ENCODE peak calls at places on chromosomes 4 and X, in five cellular contexts. V is transverse colon, G is OCI-LY7, O is tibial artery, B is suprapubic skin. R is an unnamed sample.

GRCh38 chr4:10582059-10582686 is 102.4 kb downstream of the CLNK start:
- DNase-seq in V (peak; percentile 36), G (peak; percentile 22), O (no peak), B (no peak), R (no peak)

GRCh38 chr4:75557696-75558095 is 1.8 kb downstream of the ODAPH start:
- DNase-seq in V (no peak), G (no peak), O (no peak), B (no peak), R (no peak)

GRCh38 chr4:145170209-145170608 is 10.2 kb downstream of the OTUD4 start:
- DNase-seq in V (no peak), G (no peak), O (no peak), B (no peak), R (no peak)

GRCh38 chr4:47465008-47465407 is 1.5 kb upstream of the COMMD8 start:
- DNase-seq in V (no peak), G (peak; percentile 79), O (no peak), B (no peak), R (no peak)

GRCh38 chr4:8044699-8045098 is 105.0 kb upstream of the AFAP1 start:
- DNase-seq in V (peak; percentile 43), G (no peak), O (no peak), B (no peak), R (no peak)

GRCh38 chrX:77640702-77641101 is 145.3 kb downstream of the ATRX start:
- DNase-seq in V (no peak), G (no peak), O (no peak), B (no peak), R (no peak)

GRCh38 chr4:164894725-164895124 is 17.7 kb downstream of the APELA start:
- DNase-seq in V (no peak), G (no peak), O (no peak), B (no peak), R (no peak)

GRCh38 chr4:173490817-173491518 is 39.1 kb downstream of the HAND2 start:
- DNase-seq in V (no peak), G (no peak), O (peak; percentile 73), B (no peak), R (no peak)

GRCh38 chrX:107571296-107571998 is 56.9 kb upstream of the PRPS1 start:
- DNase-seq in V (no peak), G (no peak), O (no peak), B (no peak), R (no peak)

GRCh38 chrX:153351981-153352380 is 18.0 kb downstream of the ZNF275 start:
- DNase-seq in V (no peak), G (peak; percentile 75), O (no peak), B (no peak), R (no peak)

GRCh38 chr4:174324725-174325124 is 41.0 kb downstream of the CEP44 start:
- DNase-seq in V (no peak), G (no peak), O (no peak), B (no peak), R (no peak)

GRCh38 chr4:74768857-74769525 is 25.3 kb downstream of the BTC start:
- DNase-seq in V (no peak), G (no peak), O (no peak), B (no peak), R (no peak)

GRCh38 chr4:25350561-25350960 is 26.5 kb upstream of the ANAPC4 start:
- DNase-seq in V (no peak), G (no peak), O (no peak), B (no peak), R (no peak)

GRCh38 chr4:117096886-117097285 is 11.5 kb upstream of the TRAM1L1 start:
- DNase-seq in V (no peak), G (no peak), O (no peak), B (no peak), R (no peak)

GRCh38 chrX:107978707-107979307 is 3.4 kb downstream of the TEX13B start:
- DNase-seq in V (no peak), G (peak; percentile 5), O (no peak), B (no peak), R (peak; percentile 12)

GRCh38 chrX:1483843-1484637 is 31.3 kb upstream of the ASMTL start:
- DNase-seq in V (no peak), G (peak; percentile 76), O (no peak), B (peak; percentile 15), R (no peak)

GRCh38 chr4:53240573-53240972 is 125.3 kb downstream of the SCFD2 start:
- DNase-seq in V (no peak), G (no peak), O (no peak), B (no peak), R (no peak)

GRCh38 chr4:88674565-88674964 is 23.1 kb downstream of the NAP1L5 start:
- DNase-seq in V (no peak), G (no peak), O (no peak), B (no peak), R (no peak)

GRCh38 chrX:133543654-133544053 is 128.4 kb upstream of the GPC4 start:
- DNase-seq in V (no peak), G (no peak), O (no peak), B (no peak), R (no peak)

GRCh38 chr4:11149612-11150259 is 279.0 kb downstream of the HS3ST1 start:
- DNase-seq in V (no peak), G (no peak), O (no peak), B (no peak), R (no peak)

GRCh38 chr4:9870165-9870564 is 88.7 kb downstream of the DRD5 start:
- DNase-seq in V (no peak), G (no peak), O (no peak), B (no peak), R (no peak)

GRCh38 chrX:1384738-1385250 is 7.1 kb downstream of the SLC25A6 start:
- DNase-seq in V (no peak), G (no peak), O (peak; percentile 63), B (no peak), R (no peak)

GRCh38 chrX:46953137-46953527 is 40.9 kb downstream of the JADE3 start:
- DNase-seq in V (no peak), G (peak; percentile 17), O (no peak), B (no peak), R (no peak)

DNA sequence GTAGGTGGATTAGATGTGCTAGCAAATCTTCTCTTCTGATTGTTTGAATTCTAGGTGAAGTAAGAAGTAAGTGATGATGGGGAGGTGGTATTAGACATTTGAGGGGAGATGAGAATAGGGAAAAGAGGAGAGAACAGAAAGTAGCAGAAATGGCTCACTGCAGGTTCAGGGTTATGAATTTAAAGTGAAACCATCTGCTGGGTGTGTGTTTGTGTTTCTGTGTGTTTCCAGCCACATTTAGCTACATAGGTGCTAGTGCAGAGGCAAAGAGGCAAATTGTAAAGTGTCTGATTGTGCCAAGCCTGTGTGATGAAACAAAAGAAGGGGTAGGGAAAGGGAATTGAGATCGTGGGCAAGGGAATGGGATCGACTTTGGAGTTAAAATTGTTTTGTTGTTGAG is 50.6 kb downstream of the ZFX start:
- DNase-seq in V (no peak), G (no peak), O (no peak), B (no peak), R (no peak)
- H3K4me1 ChIP-seq in V (no peaks in the 10 kb centered on the region), G (no peaks in the 10 kb centered on the region), O (peaks cover 44% of the 10 kb centered on the region), B (peaks cover 7% of the 10 kb centered on the region), R (peaks cover 29% of the 10 kb centered on the region)

DNA sequence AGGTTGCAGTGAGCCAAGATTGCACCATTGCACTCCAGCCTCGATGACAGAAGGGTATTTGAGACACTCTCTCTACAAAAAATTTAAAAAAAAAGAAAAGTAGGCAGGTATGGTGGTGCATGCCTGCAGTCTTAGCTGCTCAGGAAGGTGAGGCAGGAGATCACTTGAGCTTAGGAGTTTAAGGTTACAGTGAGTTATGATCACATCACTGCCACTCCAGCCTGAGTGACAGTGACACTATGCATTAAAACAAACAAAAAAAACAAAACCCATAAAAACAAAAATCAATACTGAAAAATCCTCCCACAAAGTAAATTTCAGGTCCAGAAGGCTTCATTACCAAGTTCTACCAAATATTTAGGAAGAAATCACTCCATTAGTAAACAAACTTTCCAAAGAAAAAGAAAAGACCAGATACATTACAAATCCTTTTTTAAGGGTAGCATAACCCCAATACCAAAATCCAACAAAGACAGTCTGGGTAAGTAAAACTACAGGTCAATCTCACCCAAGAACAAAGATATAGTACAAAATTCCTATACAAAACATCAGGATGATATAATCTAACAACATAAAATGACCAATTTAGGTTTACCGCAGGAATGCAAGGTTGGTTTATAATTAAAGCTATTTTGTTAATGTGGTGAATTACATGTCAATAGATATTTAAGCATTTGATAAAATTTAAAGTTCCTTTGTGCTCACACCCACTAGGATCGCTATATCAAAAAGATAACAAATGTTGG is 11.7 kb downstream of the NELFA start:
- DNase-seq in V (no peak), G (no peak), O (no peak), B (no peak), R (no peak)
- H3K9me3 ChIP-seq in V (no peaks in the 10 kb centered on the region), G (peaks cover 27% of the 10 kb centered on the region), O (peaks cover 6% of the 10 kb centered on the region), B (peaks cover 5% of the 10 kb centered on the region), R (no peaks in the 10 kb centered on the region)

GRCh38 chr4:85952982-85953650 is 406.7 kb downstream of the MAPK10 start:
- DNase-seq in V (no peak), G (no peak), O (no peak), B (no peak), R (no peak)
- H3K4me3 ChIP-seq in V (no peak overlapping the region), G (no peak overlapping the region), O (no peak overlapping the region), B (no peak overlapping the region), R (no peak overlapping the region)

GRCh38 chrX:74218895-74219294 is 85.1 kb upstream of the ZCCHC13 start:
- DNase-seq in V (no peak), G (no peak), O (no peak), B (no peak), R (no peak)

GRCh38 chrX:74225111-74225510 is 78.9 kb upstream of the ZCCHC13 start:
- DNase-seq in V (no peak), G (no peak), O (no peak), B (no peak), R (no peak)

GRCh38 chrX:74220277-74220676 is 83.7 kb upstream of the ZCCHC13 start:
- DNase-seq in V (no peak), G (no peak), O (no peak), B (no peak), R (no peak)
- H3K4me1 ChIP-seq in V (no peaks in the 10 kb centered on the region), G (no peaks in the 10 kb centered on the region), O (no peaks in the 10 kb centered on the region), B (no peaks in the 10 kb centered on the region), R (no peaks in the 10 kb centered on the region)

GRCh38 chrX:154779261-154779660 is 16.6 kb downstream of the DKC1 start:
- DNase-seq in V (no peak), G (no peak), O (no peak), B (no peak), R (no peak)
- H3K9me3 ChIP-seq in V (no peaks in the 10 kb centered on the region), G (no peaks in the 10 kb centered on the region), O (no peaks in the 10 kb centered on the region), B (no peaks in the 10 kb centered on the region), R (no peaks in the 10 kb centered on the region)

DNA sequence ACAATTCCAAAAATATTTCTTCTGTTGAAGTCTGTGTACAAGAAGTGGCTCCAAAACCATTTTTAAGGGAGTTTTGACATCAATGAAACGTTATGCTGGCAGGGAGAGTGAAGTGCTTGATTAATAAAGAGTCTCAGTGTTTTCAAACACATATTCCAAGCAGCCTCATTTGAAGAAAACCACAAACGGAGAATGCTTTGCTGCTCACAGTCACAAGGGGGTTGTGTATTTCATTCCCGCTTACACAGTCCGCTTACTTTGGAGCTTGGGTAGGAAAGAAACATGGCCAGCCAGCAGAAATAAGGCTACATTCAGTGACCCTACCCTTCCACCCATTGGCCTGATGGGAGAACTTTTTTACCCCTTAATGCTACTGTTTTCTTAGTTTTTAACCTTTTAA is 586.2 kb downstream of the RAB28 start:
- DNase-seq in V (no peak), G (no peak), O (no peak), B (no peak), R (no peak)
- H3K4me3 ChIP-seq in V (no peak overlapping the region), G (no peak overlapping the region), O (no peak overlapping the region), B (no peak overlapping the region), R (no peak overlapping the region)

DNA sequence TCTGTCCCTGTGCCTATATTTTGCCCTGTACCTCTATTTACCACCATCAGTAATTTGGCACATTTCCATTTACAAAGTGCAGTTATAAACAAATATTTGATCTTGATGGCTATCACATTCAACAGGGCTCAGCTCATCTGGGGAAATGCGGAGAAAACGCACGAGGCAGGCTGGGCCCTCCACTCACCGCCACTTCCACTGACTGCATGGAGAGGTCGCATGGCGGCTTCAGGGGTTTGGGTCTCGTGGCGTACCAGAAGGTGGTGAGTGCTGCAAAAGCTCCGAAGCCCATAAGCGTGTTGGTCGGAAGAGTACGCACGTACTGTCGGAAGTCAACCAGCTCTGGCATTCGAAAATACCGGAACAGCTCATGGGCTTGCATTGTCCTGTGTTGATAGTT is 22.6 kb downstream of the ACSL1 start:
- DNase-seq in V (no peak), G (no peak), O (peak; percentile 35), B (no peak), R (no peak)
- H3K4me1 ChIP-seq in V (peaks cover 18% of the 10 kb centered on the region), G (peaks cover 15% of the 10 kb centered on the region), O (peaks cover 39% of the 10 kb centered on the region), B (peaks cover 79% of the 10 kb centered on the region), R (no peaks in the 10 kb centered on the region)

R was measured in CD4-positive, alpha-beta memory T cell.